ENCODE peak calls at places on chromosomes 7 and 10, in four cellular contexts. F is naive thymus-derived CD8-positive, alpha-beta T cell; R is AG04449; D is COR-L47. Y is an unnamed sample.

GRCh38 chr7:151485006-151485732 is 34.5 kb downstream of the RHEB start:
- DNase-seq in F (no peak), R (no peak), D (no peak), Y (no peak)

GRCh38 chr10:7272008-7272407 is 138.8 kb downstream of the SFMBT2 start:
- DNase-seq in F (peak), R (no peak), D (no peak), Y (no peak)

GRCh38 chr10:49220031-49220430 is 31.8 kb upstream of the TMEM273 start:
- DNase-seq in F (no peak), R (peak), D (no peak), Y (no peak)

GRCh38 chr10:88110355-88110754 is 246.9 kb downstream of the PTEN start:
- DNase-seq in F (no peak), R (no peak), D (no peak), Y (no peak)

GRCh38 chr7:1210321-1210978 is 22.2 kb upstream of the UNCX start:
- DNase-seq in F (no peak), R (no peak), D (peak), Y (no peak)

GRCh38 chr10:10498781-10499180 is 518.9 kb upstream of the CELF2 start:
- DNase-seq in F (no peak), R (no peak), D (no peak), Y (no peak)

GRCh38 chr10:90197766-90198165 is 496.4 kb downstream of the KIF20B start:
- DNase-seq in F (no peak), R (no peak), D (no peak), Y (no peak)

GRCh38 chr10:101041252-101041761 is 10.3 kb downstream of the SFXN3 start:
- DNase-seq in F (peak), R (no peak), D (peak), Y (peak)

GRCh38 chr10:17643755-17644484 is at the start of gene STAM:
- DNase-seq in F (peak), R (peak), D (peak), Y (peak)

GRCh38 chr7:100585511-100586265 is at the start of gene LRCH4:
- DNase-seq in F (peak), R (no peak), D (peak), Y (peak)

GRCh38 chr10:28975891-28976471 is 298.7 kb downstream of the BAMBI start:
- DNase-seq in F (no peak), R (no peak), D (peak), Y (no peak)

GRCh38 chr7:50346548-50347497 is 42.3 kb downstream of the IKZF1 start:
- DNase-seq in F (no peak), R (no peak), D (no peak), Y (no peak)

GRCh38 chr7:106947244-106947728 is 82.2 kb downstream of the PIK3CG start:
- DNase-seq in F (peak), R (peak), D (peak), Y (peak)

GRCh38 chr10:93413252-93413689 is 68.9 kb downstream of the MYOF start:
- DNase-seq in F (peak), R (no peak), D (no peak), Y (peak)

GRCh38 chr10:119489572-119490326 is 52.8 kb downstream of the RGS10 start:
- DNase-seq in F (peak), R (no peak), D (peak), Y (peak)

GRCh38 chr10:102492983-102493382 is 9.5 kb downstream of the ACTR1A start:
- DNase-seq in F (no peak), R (no peak), D (no peak), Y (no peak)

GRCh38 chr10:92880233-92880861 is 32.0 kb downstream of the EXOC6 start:
- DNase-seq in F (peak), R (no peak), D (no peak), Y (peak)

GRCh38 chr10:2928219-2928840 is 139.0 kb upstream of the PFKP start:
- DNase-seq in F (peak), R (peak), D (peak), Y (peak)

GRCh38 chr7:50812847-50813475 is 30.3 kb upstream of the GRB10 start:
- DNase-seq in F (no peak), R (no peak), D (no peak), Y (no peak)

GRCh38 chr10:122286872-122287271 is 15.8 kb downstream of the BTBD16 start:
- DNase-seq in F (no peak), R (no peak), D (no peak), Y (no peak)

GRCh38 chr7:105559926-105560325 is 21.4 kb downstream of the EFCAB10 start:
- DNase-seq in F (no peak), R (no peak), D (no peak), Y (no peak)